ENCODE peak calls at places on chromosomes 4 and X, in six cellular contexts. One of them, this sample, is unnamed.

GRCh38 chrX:65300104-65300809 is 234.3 kb downstream of the LAS1L start:
- DNase-seq in K562: no peak
- DNase-seq in HepG2: peak; percentile 0
- DNase-seq in GM12891: no peak
- DNase-seq in H1: peak; percentile 21
- DNase-seq in GM12878: no peak
- DNase-seq in this sample: no peak

GRCh38 chr4:26228883-26229282 is 91.9 kb upstream of the RBPJ start:
- DNase-seq in K562: no peak
- DNase-seq in HepG2: no peak
- DNase-seq in GM12891: no peak
- DNase-seq in H1: no peak
- DNase-seq in GM12878: no peak
- DNase-seq in this sample: no peak

GRCh38 chr4:140996757-140997156 is 136.5 kb downstream of the RNF150 start:
- DNase-seq in K562: no peak
- DNase-seq in HepG2: no peak
- DNase-seq in GM12891: no peak
- DNase-seq in H1: no peak
- DNase-seq in GM12878: no peak
- DNase-seq in this sample: no peak

GRCh38 chr4:136369073-136369472 is 1163.2 kb downstream of the PCDH18 start:
- DNase-seq in K562: no peak
- DNase-seq in HepG2: no peak
- DNase-seq in GM12891: no peak
- DNase-seq in H1: no peak
- DNase-seq in GM12878: no peak
- DNase-seq in this sample: no peak

GRCh38 chr4:4320951-4321714 is 31.1 kb downstream of the ZBTB49 start:
- DNase-seq in K562: peak; percentile 59
- DNase-seq in HepG2: no peak
- DNase-seq in GM12891: no peak
- DNase-seq in H1: no peak
- DNase-seq in GM12878: no peak
- DNase-seq in this sample: no peak

GRCh38 chrX:133362538-133362937 is 52.8 kb downstream of the GPC4 start:
- DNase-seq in K562: no peak
- DNase-seq in HepG2: no peak
- DNase-seq in GM12891: no peak
- DNase-seq in H1: no peak
- DNase-seq in GM12878: no peak
- DNase-seq in this sample: no peak

GRCh38 chr4:64495948-64496347 is 86.7 kb upstream of the TECRL start:
- DNase-seq in K562: no peak
- DNase-seq in HepG2: no peak
- DNase-seq in GM12891: no peak
- DNase-seq in H1: no peak
- DNase-seq in GM12878: no peak
- DNase-seq in this sample: no peak

GRCh38 chr4:184416913-184417734 is 57.2 kb downstream of the IRF2 start:
- DNase-seq in K562: no peak
- DNase-seq in HepG2: no peak
- DNase-seq in GM12891: no peak
- DNase-seq in H1: no peak
- DNase-seq in GM12878: peak; percentile 48
- DNase-seq in this sample: no peak

GRCh38 chr4:101818362-101818761 is 27.8 kb downstream of the BANK1 start:
- DNase-seq in K562: no peak
- DNase-seq in HepG2: no peak
- DNase-seq in GM12891: no peak
- DNase-seq in H1: no peak
- DNase-seq in GM12878: no peak
- DNase-seq in this sample: no peak

GRCh38 chrX:9072281-9072680 is 38.4 kb upstream of the FAM9B start:
- DNase-seq in K562: no peak
- DNase-seq in HepG2: no peak
- DNase-seq in GM12891: no peak
- DNase-seq in H1: no peak
- DNase-seq in GM12878: no peak
- DNase-seq in this sample: no peak

GRCh38 chr4:79178770-79179169 is 147.1 kb downstream of the NAA11 start:
- DNase-seq in K562: no peak
- DNase-seq in HepG2: no peak
- DNase-seq in GM12891: no peak
- DNase-seq in H1: no peak
- DNase-seq in GM12878: no peak
- DNase-seq in this sample: no peak

GRCh38 chr4:186058980-186059316 is 10.0 kb upstream of the TLR3 start:
- DNase-seq in K562: no peak
- DNase-seq in HepG2: no peak
- DNase-seq in GM12891: no peak
- DNase-seq in H1: no peak
- DNase-seq in GM12878: no peak
- DNase-seq in this sample: no peak

GRCh38 chr4:25890653-25891485 is 23.2 kb upstream of the SMIM20 start:
- DNase-seq in K562: no peak
- DNase-seq in HepG2: no peak
- DNase-seq in GM12891: no peak
- DNase-seq in H1: no peak
- DNase-seq in GM12878: no peak
- DNase-seq in this sample: no peak

GRCh38 chrX:154541896-154542722 is 4.5 kb downstream of the G6PD start:
- DNase-seq in K562: peak; percentile 92
- DNase-seq in HepG2: peak; percentile 94
- DNase-seq in GM12891: no peak
- DNase-seq in H1: no peak
- DNase-seq in GM12878: no peak
- DNase-seq in this sample: no peak

GRCh38 chrX:154539077-154539476 is 7.6 kb downstream of the G6PD start:
- DNase-seq in K562: no peak
- DNase-seq in HepG2: no peak
- DNase-seq in GM12891: no peak
- DNase-seq in H1: no peak
- DNase-seq in GM12878: no peak
- DNase-seq in this sample: no peak

GRCh38 chrX:154542723-154543424 is 3.8 kb downstream of the G6PD start:
- DNase-seq in K562: no peak
- DNase-seq in HepG2: peak; percentile 42
- DNase-seq in GM12891: no peak
- DNase-seq in H1: no peak
- DNase-seq in GM12878: no peak
- DNase-seq in this sample: no peak

GRCh38 chrX:154541589-154541895 is 5.1 kb downstream of the G6PD start:
- DNase-seq in K562: no peak
- DNase-seq in HepG2: no peak
- DNase-seq in GM12891: no peak
- DNase-seq in H1: no peak
- DNase-seq in GM12878: no peak
- DNase-seq in this sample: no peak

GRCh38 chrX:154540897-154541535 is 5.6 kb downstream of the G6PD start:
- DNase-seq in K562: no peak
- DNase-seq in HepG2: peak; percentile 89
- DNase-seq in GM12891: no peak
- DNase-seq in H1: no peak
- DNase-seq in GM12878: no peak
- DNase-seq in this sample: no peak
- TF ChIP-seq POLR2A in K562: no peak
- TF ChIP-seq POLR2A in HepG2: no peak
- TF ChIP-seq POLR2A in GM12891: no peak
- TF ChIP-seq POLR2A in H1: no peak
- TF ChIP-seq POLR2A in GM12878: no peak
- TF ChIP-seq POLR2A in this sample: no peak

GRCh38 chrX:45513042-45513441 is 312.4 kb upstream of the DIPK2B start:
- DNase-seq in K562: no peak
- DNase-seq in HepG2: peak; percentile 15
- DNase-seq in GM12891: no peak
- DNase-seq in H1: no peak
- DNase-seq in GM12878: no peak
- DNase-seq in this sample: no peak
- TF ChIP-seq TAF1 in K562: no peak
- TF ChIP-seq TAF1 in HepG2: no peak
- TF ChIP-seq TAF1 in GM12891: no peak
- TF ChIP-seq TAF1 in H1: no peak
- TF ChIP-seq TAF1 in GM12878: no peak
- TF ChIP-seq TAF1 in this sample: no peak

GRCh38 chr4:60682901-60683300 is 517.2 kb upstream of the ADGRL3 start:
- DNase-seq in K562: no peak
- DNase-seq in HepG2: no peak
- DNase-seq in GM12891: no peak
- DNase-seq in H1: no peak
- DNase-seq in GM12878: no peak
- DNase-seq in this sample: no peak

GRCh38 chr4:60683953-60684352 is 516.2 kb upstream of the ADGRL3 start:
- DNase-seq in K562: no peak
- DNase-seq in HepG2: no peak
- DNase-seq in GM12891: no peak
- DNase-seq in H1: no peak
- DNase-seq in GM12878: no peak
- DNase-seq in this sample: no peak

DNA sequence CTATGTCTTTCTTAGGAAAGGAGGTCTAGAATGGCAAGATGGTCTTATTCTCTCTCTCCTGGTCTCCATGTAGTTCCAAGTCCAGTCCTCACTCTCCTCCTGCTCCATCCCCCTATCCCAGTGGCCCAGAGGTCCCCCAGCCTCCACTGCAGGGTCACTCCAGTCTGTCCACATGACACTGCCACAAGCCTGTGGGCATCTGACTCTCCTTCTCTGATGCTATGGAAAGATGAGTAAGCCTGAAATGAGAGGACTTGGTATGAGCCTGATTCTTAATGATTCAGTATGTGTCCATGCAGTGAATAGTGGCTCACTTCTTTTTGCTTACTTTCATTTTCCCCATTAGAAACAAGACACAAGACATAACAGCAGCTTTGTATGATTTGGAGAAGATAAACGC is 516.8 kb upstream of the ADGRL3 start:
- DNase-seq in K562: no peak
- DNase-seq in HepG2: no peak
- DNase-seq in GM12891: no peak
- DNase-seq in H1: no peak
- DNase-seq in GM12878: no peak
- DNase-seq in this sample: no peak
- TF ChIP-seq POLR2AphosphoS5 in K562: no peak
- TF ChIP-seq POLR2AphosphoS5 in HepG2: no peak
- TF ChIP-seq POLR2AphosphoS5 in GM12891: no peak
- TF ChIP-seq POLR2AphosphoS5 in H1: no peak
- TF ChIP-seq POLR2AphosphoS5 in GM12878: no peak
- TF ChIP-seq POLR2AphosphoS5 in this sample: no peak

DNA sequence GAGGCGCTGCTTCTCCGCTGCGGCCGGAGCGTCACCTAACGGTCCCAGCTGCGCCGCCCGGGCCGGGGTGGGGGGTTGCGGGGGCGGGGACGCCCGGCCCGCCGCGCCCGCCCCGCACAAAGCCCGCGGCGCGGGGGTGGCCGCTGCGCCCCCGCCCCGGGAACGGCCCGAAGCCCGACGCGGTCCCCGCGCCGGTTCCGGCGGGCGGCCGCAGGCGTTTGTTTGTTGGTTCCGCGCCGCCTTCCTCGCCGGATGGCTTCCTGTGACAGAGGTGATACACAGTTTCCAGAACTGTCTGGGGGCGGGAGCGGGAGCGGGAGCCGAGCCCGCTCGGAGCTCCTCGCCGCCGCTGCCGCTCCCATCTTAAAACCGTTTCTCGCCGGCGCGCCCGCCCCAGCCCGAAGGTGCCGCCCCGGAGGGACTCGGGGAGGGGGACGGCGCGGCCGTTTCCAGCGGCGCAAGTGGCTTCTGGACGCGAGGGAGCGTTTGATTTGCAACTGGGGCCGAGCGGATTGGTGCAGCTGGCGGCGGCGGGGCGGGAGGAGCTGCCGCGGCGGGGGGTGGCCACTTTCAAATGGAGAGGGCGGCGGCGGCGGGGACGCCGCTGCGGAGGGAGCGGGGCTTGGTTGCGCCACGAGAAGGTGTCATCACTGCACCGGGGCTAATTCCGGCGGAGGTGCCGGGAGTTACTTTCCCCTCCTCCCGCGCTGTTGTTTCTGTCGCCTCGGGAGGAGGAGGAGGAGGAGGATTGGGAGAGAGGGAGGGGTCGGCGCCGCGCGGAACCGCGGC is 2.3 kb downstream of the JADE1 start:
- DNase-seq in K562: peak; percentile 89
- DNase-seq in HepG2: peak; percentile 84
- DNase-seq in GM12891: peak; percentile 59
- DNase-seq in H1: no peak
- DNase-seq in GM12878: no peak
- DNase-seq in this sample: peak; percentile 65
- TF ChIP-seq POLR2A in K562: peak; percentile 79
- TF ChIP-seq POLR2A in HepG2: peak; percentile 64
- TF ChIP-seq POLR2A in GM12891: peak; percentile 63
- TF ChIP-seq POLR2A in H1: peak; percentile 82
- TF ChIP-seq POLR2A in GM12878: peak; percentile 86
- TF ChIP-seq POLR2A in this sample: peak; percentile 75

GRCh38 chrX:118448273-118448783 is 47.3 kb upstream of the DOCK11 start:
- DNase-seq in K562: no peak
- DNase-seq in HepG2: no peak
- DNase-seq in GM12891: no peak
- DNase-seq in H1: no peak
- DNase-seq in GM12878: no peak
- DNase-seq in this sample: no peak
- TF ChIP-seq TAF1 in K562: no peak
- TF ChIP-seq TAF1 in HepG2: no peak
- TF ChIP-seq TAF1 in GM12891: no peak
- TF ChIP-seq TAF1 in H1: no peak
- TF ChIP-seq TAF1 in GM12878: no peak
- TF ChIP-seq TAF1 in this sample: no peak

GRCh38 chr4:177759714-177760113 is 317.5 kb upstream of the AGA start:
- DNase-seq in K562: no peak
- DNase-seq in HepG2: no peak
- DNase-seq in GM12891: no peak
- DNase-seq in H1: no peak
- DNase-seq in GM12878: no peak
- DNase-seq in this sample: no peak

DNA sequence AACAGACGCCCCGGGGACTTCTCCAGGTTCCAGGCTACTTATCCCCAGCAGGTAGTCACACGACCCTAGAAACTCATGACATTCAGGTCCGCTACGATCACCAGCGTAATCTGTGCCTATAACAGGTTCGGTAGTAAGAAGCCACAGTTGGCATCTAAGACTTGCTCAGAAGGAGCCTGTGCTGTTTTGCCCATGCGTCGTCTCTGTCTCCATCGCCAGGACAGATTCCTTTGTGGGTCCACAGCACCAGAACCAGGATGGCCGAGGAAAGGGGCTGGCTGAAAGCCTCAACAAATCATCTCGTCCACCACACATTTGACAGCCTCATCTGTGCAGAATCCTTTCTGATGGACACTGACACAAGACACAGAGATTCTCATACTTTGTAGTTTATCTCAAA is 319.5 kb upstream of the AGA start:
- DNase-seq in K562: no peak
- DNase-seq in HepG2: no peak
- DNase-seq in GM12891: no peak
- DNase-seq in H1: no peak
- DNase-seq in GM12878: no peak
- DNase-seq in this sample: no peak
- TF ChIP-seq POLR2AphosphoS5 in K562: no peak
- TF ChIP-seq POLR2AphosphoS5 in HepG2: no peak
- TF ChIP-seq POLR2AphosphoS5 in GM12891: no peak
- TF ChIP-seq POLR2AphosphoS5 in H1: no peak
- TF ChIP-seq POLR2AphosphoS5 in GM12878: no peak
- TF ChIP-seq POLR2AphosphoS5 in this sample: no peak